ENCODE peak calls at places on chromosomes 7 and 10, in five cellular contexts. G, M, E, D and F are unnamed samples.

GRCh38 chr7:39589323-39590111 is 23.3 kb downstream of the YAE1 start:
- DNase-seq in G (peak), M (peak), E (no peak), D (peak), F (no peak)

GRCh38 chr10:131816941-131817700 is 83.7 kb upstream of the PPP2R2D start:
- DNase-seq in G (no peak), M (peak), E (no peak), D (no peak), F (no peak)

GRCh38 chr10:100653957-100654834 is 91.2 kb upstream of the PAX2 start:
- DNase-seq in G (no peak), M (no peak), E (peak), D (no peak), F (no peak)

GRCh38 chr10:86349474-86349873 is 17.1 kb downstream of the GRID1 start:
- DNase-seq in G (no peak), M (no peak), E (peak), D (no peak), F (no peak)

GRCh38 chr10:33212061-33212748 is 122.3 kb downstream of the NRP1 start:
- DNase-seq in G (no peak), M (no peak), E (no peak), D (no peak), F (no peak)

GRCh38 chr7:36303202-36304098 is 86.2 kb upstream of the ANLN start:
- DNase-seq in G (peak), M (peak), E (no peak), D (peak), F (peak)

GRCh38 chr10:5566606-5567005 is 41.8 kb downstream of the CALML3 start:
- DNase-seq in G (peak), M (no peak), E (no peak), D (no peak), F (no peak)

GRCh38 chr7:75772081-75773077 is at the start of gene CCL26:
- DNase-seq in G (peak), M (no peak), E (no peak), D (no peak), F (no peak)

GRCh38 chr7:5375925-5376324 is 47.7 kb downstream of the TNRC18 start:
- DNase-seq in G (no peak), M (no peak), E (no peak), D (no peak), F (peak)

GRCh38 chr7:158355456-158356065 is 232.1 kb downstream of the PTPRN2 start:
- DNase-seq in G (no peak), M (no peak), E (peak), D (no peak), F (peak)

GRCh38 chr10:79446451-79447020 is 1.1 kb upstream of the ZCCHC24 start:
- DNase-seq in G (no peak), M (no peak), E (peak), D (no peak), F (no peak)